ENCODE peak calls at places on chromosomes 12 and 14, in eight cellular contexts. B, A, N, X, G, O, R and C are unnamed samples.

GRCh38 chr12:50985322-50985721 is 33.0 kb downstream of the HIGD1C start:
- DNase-seq in B (no peak), A (peak), N (no peak), X (no peak), G (no peak), O (no peak), R (no peak), C (peak)

GRCh38 chr14:72701610-72702009 is 192.3 kb downstream of the DPF3 start:
- DNase-seq in B (no peak), A (peak), N (no peak), X (no peak), G (peak), O (no peak), R (peak), C (no peak)

GRCh38 chr12:93884794-93885460 is 207.8 kb downstream of the CRADD start:
- DNase-seq in B (no peak), A (no peak), N (no peak), X (no peak), G (no peak), O (no peak), R (no peak), C (no peak)

GRCh38 chr12:100993916-100994315 is 199.3 kb downstream of the ANO4 start:
- DNase-seq in B (peak), A (no peak), N (no peak), X (no peak), G (no peak), O (no peak), R (no peak), C (no peak)

GRCh38 chr12:109606261-109607028 is 32.9 kb downstream of the MVK start:
- DNase-seq in B (peak), A (no peak), N (no peak), X (no peak), G (peak), O (no peak), R (peak), C (no peak)

GRCh38 chr14:94795372-94795771 is 25.5 kb upstream of the GSC start:
- DNase-seq in B (no peak), A (peak), N (no peak), X (no peak), G (no peak), O (peak), R (no peak), C (no peak)

GRCh38 chr12:113003631-113004030 is 25.3 kb downstream of the OAS2 start:
- DNase-seq in B (no peak), A (no peak), N (no peak), X (no peak), G (no peak), O (no peak), R (no peak), C (no peak)

GRCh38 chr12:32052300-32052691 is 54.4 kb upstream of the BICD1 start:
- DNase-seq in B (no peak), A (no peak), N (no peak), X (no peak), G (no peak), O (no peak), R (no peak), C (no peak)